ENCODE peak calls at places on chromosome 2, in seven cellular contexts. Z is K562, S is testis, Q is NCI-H1417, J is NCI-H748 treated with DMSO at 0.1 percent for 48 hours, H is KBM-7, X is GM13977. K is an unnamed sample.

GRCh38 chr2:27849558-27849957 is 40.6 kb downstream of the RBKS start:
- DNase-seq in H (no peak), J (no peak), X (no peak), Z (no peak), Q (no peak), S (no peak), K (no peak)

GRCh38 chr2:16006537-16007166 is 66.3 kb downstream of the MYCN start:
- DNase-seq in Z (no peak), J (no peak), S (no peak), X (no peak), H (no peak), Q (no peak), K (no peak)

GRCh38 chr2:142714600-142714999 is 162.9 kb upstream of the KYNU start:
- DNase-seq in Z (no peak), H (no peak), Q (no peak), S (no peak), J (no peak), X (no peak), K (no peak)

GRCh38 chr2:20214566-20215182 is 10.3 kb downstream of the SDC1 start:
- DNase-seq in H (no peak), J (no peak), Z (no peak), Q (no peak), S (no peak), X (no peak), K (no peak)

GRCh38 chr2:168998609-168999211 is 32.4 kb downstream of the ABCB11 start:
- DNase-seq in Q (no peak), J (no peak), S (no peak), X (no peak), H (no peak), Z (peak), K (no peak)

GRCh38 chr2:240781471-240782220 is 38.4 kb downstream of the KIF1A start:
- DNase-seq in Q (no peak), X (no peak), Z (no peak), H (no peak), S (peak), J (no peak), K (no peak)

GRCh38 chr2:23700627-23701026 is 226.3 kb downstream of the ATAD2B start:
- DNase-seq in H (no peak), S (peak), X (no peak), J (no peak), Z (no peak), Q (no peak), K (no peak)

GRCh38 chr2:217611056-217611455 is 391.7 kb downstream of the TNS1 start:
- DNase-seq in J (no peak), S (no peak), H (no peak), X (no peak), Q (peak), Z (no peak), K (no peak)

GRCh38 chr2:41711736-41712135 is 336.1 kb upstream of the PKDCC start:
- DNase-seq in X (no peak), H (no peak), Z (no peak), S (no peak), Q (no peak), J (no peak), K (no peak)

GRCh38 chr2:75094405-75094804 is 104.9 kb downstream of the TACR1 start:
- DNase-seq in J (no peak), H (no peak), S (no peak), Z (no peak), Q (no peak), X (no peak), K (no peak)

GRCh38 chr2:214865400-214865799 is 55.9 kb upstream of the BARD1 start:
- DNase-seq in Z (no peak), X (no peak), H (peak), S (no peak), Q (no peak), J (no peak), K (no peak)

GRCh38 chr2:197786010-197786877 is 1.1 kb upstream of the BOLL start:
- DNase-seq in Q (no peak), Z (no peak), X (peak), J (no peak), S (peak), H (no peak), K (no peak)

GRCh38 chr2:219466816-219467735 is 31.6 kb upstream of the GMPPA start:
- DNase-seq in S (no peak), J (no peak), H (no peak), Q (no peak), X (no peak), Z (no peak), K (no peak)

GRCh38 chr2:165018207-165018606 is 62.9 kb upstream of the SLC38A11 start:
- DNase-seq in Z (no peak), X (no peak), J (peak), H (no peak), Q (peak), S (peak), K (peak)

GRCh38 chr2:234951386-234952269 is at the start of gene SH3BP4:
- DNase-seq in Z (peak), X (peak), Q (peak), H (peak), S (peak), J (peak), K (peak)

GRCh38 chr2:207847098-207847806 is 77.5 kb upstream of the FZD5 start:
- DNase-seq in H (no peak), J (no peak), S (no peak), Z (no peak), X (no peak), Q (peak), K (no peak)

GRCh38 chr2:227821043-227821942 is 7.7 kb downstream of the CCL20 start:
- DNase-seq in X (no peak), Z (no peak), S (no peak), J (no peak), Q (no peak), H (no peak), K (peak)

GRCh38 chr2:15069149-15069548 is 436.6 kb downstream of the LRATD1 start:
- DNase-seq in J (no peak), S (no peak), H (no peak), X (no peak), Q (no peak), Z (no peak), K (no peak)

GRCh38 chr2:196177124-196177523 is 5.7 kb upstream of the STK17B start:
- DNase-seq in X (no peak), Z (peak), H (no peak), S (no peak), J (no peak), Q (no peak), K (no peak)

GRCh38 chr2:221969087-221969829 is 329.5 kb downstream of the PAX3 start:
- DNase-seq in Z (peak), X (peak), H (peak), S (peak), Q (peak), J (peak), K (peak)

GRCh38 chr2:199775297-199775696 is 75.7 kb downstream of the FTCDNL1 start:
- DNase-seq in S (no peak), Z (no peak), J (no peak), X (no peak), Q (no peak), H (no peak), K (peak)

GRCh38 chr2:26577442-26578433 is 63.4 kb downstream of the CIB4 start:
- DNase-seq in Z (peak), J (peak), S (peak), Q (peak), X (peak), H (peak), K (peak)

GRCh38 chr2:235194351-235194750 is 242.5 kb downstream of the SH3BP4 start:
- DNase-seq in H (no peak), J (no peak), Z (no peak), X (no peak), Q (no peak), S (no peak), K (no peak)

GRCh38 chr2:64036343-64036742 is 17.1 kb upstream of the VPS54 start:
- DNase-seq in X (peak), S (no peak), H (peak), J (peak), Q (peak), Z (no peak), K (peak)

GRCh38 chr2:212712991-212713390 is 174.4 kb upstream of the ERBB4 start:
- DNase-seq in Z (no peak), J (no peak), Q (no peak), H (no peak), X (no peak), S (no peak), K (no peak)

GRCh38 chr2:223086360-223086981 is 34.5 kb downstream of the KCNE4 start:
- DNase-seq in S (no peak), Z (no peak), H (no peak), Q (no peak), J (no peak), X (no peak), K (no peak)

GRCh38 chr2:159936471-159936870 is 125.9 kb downstream of the PLA2R1 start:
- DNase-seq in H (peak), Z (peak), Q (no peak), S (peak), J (no peak), X (no peak), K (peak)

GRCh38 chr2:50492452-50492851 is 539.5 kb downstream of the NRXN1 start:
- DNase-seq in S (peak), H (peak), X (peak), Z (peak), Q (peak), J (peak), K (peak)

GRCh38 chr2:10020001-10020400 is 23.3 kb upstream of the KLF11 start:
- DNase-seq in Z (no peak), S (no peak), H (no peak), Q (no peak), J (no peak), X (no peak), K (no peak)

GRCh38 chr2:19351914-19352697 is 6.3 kb downstream of the OSR1 start:
- DNase-seq in Q (no peak), Z (no peak), X (peak), H (no peak), J (no peak), S (no peak), K (no peak)

GRCh38 chr2:204051476-204051875 is 114.9 kb downstream of the ICOS start:
- DNase-seq in X (no peak), S (no peak), Z (peak), H (no peak), Q (no peak), J (no peak), K (peak)

K was measured in ELR.